ENCODE peak calls at places on chromosomes 13 and 19, in seven cellular contexts. X is left lung; U is CD4-positive, CD25-positive, alpha-beta regulatory T cell; B is tibial artery; L is cardiac muscle cell; J is SJCRH30; Y is prostate gland. Q is an unnamed sample.

GRCh38 chr13:95607363-95607762 is 37.1 kb downstream of the DZIP1 start:
- DNase-seq in B (no peak), U (no peak), Y (no peak), J (peak; percentile 38), X (no peak), L (peak; percentile 54), Q (no peak)

GRCh38 chr19:33392341-33393285 is 19.1 kb downstream of the CEBPG start:
- DNase-seq in J (no peak), X (peak; percentile 34), L (no peak), U (no peak), Y (no peak), B (peak; percentile 21), Q (no peak)

GRCh38 chr13:48602296-48603040 is 51.3 kb upstream of the CYSLTR2 start:
- DNase-seq in X (no peak), Y (no peak), L (no peak), U (no peak), J (peak; percentile 14), B (no peak), Q (peak; percentile 75)

GRCh38 chr13:114110091-114110829 is 22.2 kb downstream of the RASA3 start:
- DNase-seq in Y (no peak), J (peak; percentile 61), U (peak; percentile 76), L (no peak), X (peak; percentile 73), B (peak; percentile 30), Q (no peak)

GRCh38 chr13:32904271-32904670 is 112.0 kb upstream of the KL start:
- DNase-seq in U (no peak), X (no peak), J (no peak), L (no peak), B (no peak), Y (no peak), Q (peak; percentile 7)

GRCh38 chr19:32622002-32622401 is 41.0 kb downstream of the PDCD5 start:
- DNase-seq in B (no peak), L (no peak), J (no peak), U (no peak), Y (no peak), X (no peak), Q (no peak)

GRCh38 chr13:64900039-64900438 is 2330.1 kb downstream of the PCDH9 start:
- DNase-seq in B (no peak), L (no peak), J (no peak), U (no peak), X (no peak), Y (no peak), Q (no peak)

GRCh38 chr13:95801825-95802224 is 124.9 kb downstream of the DNAJC3 start:
- DNase-seq in Y (no peak), X (no peak), U (no peak), L (no peak), J (no peak), B (no peak), Q (no peak)

GRCh38 chr19:13930402-13930801 is 7.8 kb downstream of the PODNL1 start:
- DNase-seq in U (no peak), B (no peak), Y (no peak), L (no peak), J (no peak), X (no peak), Q (no peak)

GRCh38 chr13:59951011-59951410 is 212.7 kb downstream of the DIAPH3 start:
- DNase-seq in Y (no peak), B (no peak), L (no peak), X (no peak), U (no peak), J (no peak), Q (no peak)

GRCh38 chr13:36706755-36707154 is 32.9 kb downstream of the SERTM1 start:
- DNase-seq in X (no peak), Y (no peak), U (no peak), L (peak; percentile 36), B (no peak), J (no peak), Q (no peak)

GRCh38 chr13:24050292-24050711 is 110.2 kb upstream of the SPATA13 start:
- DNase-seq in U (no peak), J (peak; percentile 70), B (no peak), X (peak; percentile 53), Y (peak; percentile 47), L (peak; percentile 71), Q (no peak)

GRCh38 chr13:113357529-113357928 is 6.4 kb downstream of the GRTP1 start:
- DNase-seq in L (peak; percentile 3), X (no peak), U (no peak), Y (no peak), J (no peak), B (no peak), Q (no peak)

GRCh38 chr19:5436101-5436947 is 18.9 kb upstream of the ZNRF4 start:
- DNase-seq in B (no peak), J (no peak), L (peak; percentile 78), Y (no peak), X (peak; percentile 35), U (no peak), Q (no peak)

DNA sequence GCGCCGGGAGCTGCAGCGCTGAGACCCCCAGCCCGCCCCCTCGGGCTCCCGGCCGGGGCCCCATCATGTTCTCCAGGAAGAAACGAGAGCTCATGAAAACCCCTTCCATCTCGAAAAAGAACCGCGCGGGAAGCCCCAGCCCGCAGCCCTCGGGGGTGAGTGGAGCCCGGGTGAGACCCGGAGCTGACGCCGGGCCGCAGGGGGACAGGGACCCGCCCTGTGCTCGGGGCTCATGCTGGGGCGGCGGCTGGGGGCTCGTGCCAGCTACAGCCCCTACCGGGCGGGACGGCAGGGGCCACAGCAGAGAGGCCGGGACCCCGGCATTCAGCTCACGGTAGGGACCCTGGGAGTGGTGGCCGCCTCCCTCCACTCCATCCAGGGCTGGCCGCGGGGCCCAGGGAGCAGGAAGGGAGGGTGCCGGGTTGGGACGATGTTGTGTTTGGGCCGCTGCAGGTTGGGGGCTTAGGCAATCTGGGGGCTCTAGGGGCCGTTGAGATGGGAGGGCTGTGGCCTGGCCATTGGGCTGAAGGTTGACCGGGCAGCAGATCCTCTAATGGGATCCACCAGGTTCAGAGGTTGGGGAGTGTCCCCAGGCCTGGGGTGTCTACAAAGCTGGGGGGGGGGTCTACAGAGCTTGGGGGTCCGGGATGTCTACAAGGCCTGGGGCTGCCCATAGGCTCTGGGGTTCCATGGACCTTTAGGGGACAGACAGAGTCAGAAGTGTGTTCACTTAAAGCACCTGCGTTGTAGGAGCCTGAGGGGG is 555 bp downstream of the ARHGAP45 start:
- DNase-seq in U (peak; percentile 79), X (no peak), Y (no peak), B (no peak), J (no peak), L (no peak), Q (no peak)
- H3K4me1 ChIP-seq in U (peaks cover 70% of the 10 kb centered on the region), X (peaks cover 82% of the 10 kb centered on the region), Y (peaks cover 6% of the 10 kb centered on the region), B (peaks cover 3% of the 10 kb centered on the region), J (peaks cover 12% of the 10 kb centered on the region), L (peaks cover 18% of the 10 kb centered on the region), Q (peaks cover 22% of the 10 kb centered on the region)

GRCh38 chr13:99829156-99829555 is 142.4 kb downstream of the ZIC5 start:
- DNase-seq in U (no peak), J (no peak), Y (no peak), L (no peak), X (no peak), B (no peak), Q (no peak)

GRCh38 chr13:99836291-99836690 is 135.3 kb downstream of the ZIC5 start:
- DNase-seq in L (no peak), X (no peak), B (no peak), J (no peak), U (no peak), Y (no peak), Q (no peak)

GRCh38 chr13:99829593-99830239 is 141.9 kb downstream of the ZIC5 start:
- DNase-seq in J (no peak), B (no peak), L (no peak), Y (no peak), U (no peak), X (no peak), Q (no peak)

GRCh38 chr13:99830931-99831330 is 140.6 kb downstream of the ZIC5 start:
- DNase-seq in J (no peak), L (no peak), X (no peak), B (no peak), Y (no peak), U (no peak), Q (no peak)

DNA sequence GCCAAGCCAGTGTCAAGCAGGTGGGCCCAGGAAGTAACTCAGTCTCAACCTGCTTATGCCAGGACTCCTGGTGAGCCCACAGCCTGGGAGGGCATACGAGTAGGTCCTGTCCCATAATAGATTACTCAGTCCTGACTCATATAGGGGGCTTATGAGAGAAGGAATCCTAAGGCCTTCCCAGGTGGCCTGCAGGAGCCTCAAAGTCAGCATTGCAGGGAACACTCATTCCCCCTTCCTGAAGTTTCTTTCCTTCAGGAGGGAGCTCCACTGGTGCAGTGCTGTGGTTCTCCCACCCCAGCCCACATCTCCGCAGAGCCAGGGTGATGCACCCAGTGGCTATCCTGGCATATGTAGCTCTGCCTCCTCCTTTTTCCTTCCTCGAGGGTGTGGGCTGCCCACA is 137.3 kb downstream of the ZIC5 start:
- DNase-seq in L (no peak), Y (no peak), J (no peak), B (no peak), X (no peak), U (no peak), Q (no peak)
- H3K4me1 ChIP-seq in L (no peaks in the 10 kb centered on the region), Y (no peaks in the 10 kb centered on the region), J (no peaks in the 10 kb centered on the region), B (no peaks in the 10 kb centered on the region), X (no peaks in the 10 kb centered on the region), U (no peaks in the 10 kb centered on the region), Q (no peaks in the 10 kb centered on the region)

DNA sequence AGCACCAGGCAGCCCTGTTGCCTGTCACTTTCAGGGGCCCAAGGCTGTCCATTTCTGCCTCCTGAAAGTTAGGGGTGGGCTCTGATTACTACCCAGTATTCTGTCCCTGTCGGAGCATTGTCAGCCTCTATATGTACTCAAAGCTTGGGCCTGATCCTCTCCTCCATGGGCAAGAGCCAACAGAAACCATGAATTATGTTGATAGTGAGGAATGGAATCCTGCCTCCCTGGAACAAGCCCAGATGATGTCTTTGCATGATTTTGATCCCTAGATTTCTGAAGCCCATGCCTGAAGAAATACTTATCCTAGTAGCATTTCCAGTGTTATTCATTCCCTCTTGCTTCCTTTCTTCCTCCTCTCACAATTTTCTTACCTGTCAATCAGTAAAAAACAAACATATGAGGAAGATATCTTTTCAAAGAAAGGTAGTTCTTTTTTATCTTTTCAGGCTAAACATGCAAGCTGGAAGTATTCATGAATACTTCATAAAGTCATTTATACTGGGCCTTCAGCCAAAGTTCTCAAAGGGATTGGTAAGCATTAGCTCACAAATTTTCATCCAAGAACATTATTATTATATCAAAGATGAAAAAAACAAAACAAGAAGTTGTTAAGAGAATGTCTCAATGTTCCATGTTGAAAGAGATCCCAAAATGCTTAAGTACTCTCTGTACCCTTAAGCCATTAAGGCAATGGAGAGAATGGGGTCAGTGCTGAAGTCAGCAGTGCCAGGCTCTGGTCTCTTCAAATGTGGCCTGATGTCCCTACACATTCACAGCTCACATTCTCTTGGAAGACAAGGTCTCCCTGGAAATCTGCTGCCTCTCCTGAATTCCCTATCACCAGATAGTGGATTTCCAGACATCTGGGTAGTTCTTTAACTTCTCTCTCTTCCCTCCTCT is 171.7 kb downstream of the NHLRC3 start:
- DNase-seq in Y (no peak), J (no peak), L (peak; percentile 31), X (no peak), U (no peak), B (no peak), Q (no peak)
- H3K4me1 ChIP-seq in Y (no peaks in the 10 kb centered on the region), J (no peaks in the 10 kb centered on the region), L (peaks cover 9% of the 10 kb centered on the region), X (no peaks in the 10 kb centered on the region), U (no peaks in the 10 kb centered on the region), B (no peaks in the 10 kb centered on the region), Q (peaks cover 16% of the 10 kb centered on the region)

GRCh38 chr13:28429685-28430290 is 65.1 kb downstream of the FLT1 start:
- DNase-seq in B (no peak), Y (no peak), U (no peak), X (no peak), L (peak; percentile 33), J (no peak), Q (no peak)
- H3K4me1 ChIP-seq in B (no peaks in the 10 kb centered on the region), Y (no peaks in the 10 kb centered on the region), U (no peaks in the 10 kb centered on the region), X (peaks cover 7% of the 10 kb centered on the region), L (peaks cover 11% of the 10 kb centered on the region), J (no peaks in the 10 kb centered on the region), Q (no peaks in the 10 kb centered on the region)